ENCODE peak calls at places on chromosomes 11 and 22, in ten cellular contexts. T is neuronal stem cell; K is A549; G is cardiac muscle cell; B is MM.1S; Q is CD8-positive, alpha-beta memory T cell; M is pancreas; O is CD8-positive, alpha-beta T cell; U is HCT116; I is uterus. S is an unnamed sample.

GRCh38 chr11:62018978-62019664 is 51.7 kb upstream of the FTH1 start:
- DNase-seq in O (no peak), K (no peak), G (no peak), U (no peak), T (no peak), Q (no peak), M (no peak), I (no peak), B (no peak), S (no peak)

GRCh38 chr11:66868726-66869291 is 11.9 kb downstream of the LRFN4 start:
- DNase-seq in K (peak; percentile 89), T (peak; percentile 42), M (peak; percentile 79), O (peak; percentile 57), Q (peak; percentile 64), I (no peak), B (peak; percentile 93), U (peak; percentile 71), G (peak; percentile 79), S (peak; percentile 95)

GRCh38 chr22:25027552-25027951 is 75.0 kb downstream of the KIAA1671 start:
- DNase-seq in O (no peak), G (peak; percentile 73), I (no peak), M (no peak), B (no peak), T (no peak), Q (no peak), K (no peak), U (no peak), S (no peak)

GRCh38 chr11:92765965-92766371 is 203.5 kb upstream of the MTNR1B start:
- DNase-seq in M (no peak), I (peak; percentile 44), T (peak; percentile 12), B (no peak), U (no peak), Q (no peak), K (no peak), G (no peak), O (no peak), S (peak; percentile 77)

GRCh38 chr22:40302149-40302548 is 44.2 kb upstream of the ADSL start:
- DNase-seq in M (no peak), K (no peak), O (no peak), I (no peak), G (no peak), Q (no peak), B (no peak), T (no peak), U (no peak), S (no peak)

GRCh38 chr11:76074178-76075112 is 131.9 kb downstream of the WNT11 start:
- DNase-seq in T (no peak), B (no peak), M (no peak), U (no peak), Q (no peak), I (no peak), O (no peak), K (no peak), G (no peak), S (no peak)

GRCh38 chr22:27194096-27194748 is 536.8 kb downstream of the MIAT start:
- DNase-seq in T (no peak), I (no peak), U (no peak), B (no peak), O (no peak), G (no peak), K (no peak), M (no peak), Q (no peak), S (no peak)

GRCh38 chr11:47714554-47715081 is 551 bp downstream of the AGBL2 start:
- DNase-seq in O (no peak), B (no peak), M (peak; percentile 24), K (no peak), I (peak; percentile 20), Q (no peak), G (peak; percentile 4), T (peak; percentile 3), U (no peak), S (peak; percentile 59)

GRCh38 chr22:50019316-50019715 is 6.8 kb upstream of the IL17REL start:
- DNase-seq in U (no peak), O (no peak), K (no peak), G (no peak), I (no peak), T (no peak), B (no peak), M (no peak), Q (no peak), S (no peak)

GRCh38 chr11:13160302-13160701 is 117.3 kb upstream of the BMAL1 start:
- DNase-seq in M (no peak), B (no peak), K (no peak), I (no peak), Q (no peak), T (no peak), G (no peak), U (no peak), O (no peak), S (no peak)

GRCh38 chr11:78171951-78172350 is 16.5 kb downstream of the KCTD21 start:
- DNase-seq in I (no peak), T (no peak), O (no peak), Q (no peak), G (no peak), K (no peak), M (no peak), U (no peak), B (no peak), S (no peak)

GRCh38 chr22:29873943-29874342 is 9.0 kb upstream of the MTMR3 start:
- DNase-seq in K (no peak), Q (no peak), T (no peak), O (no peak), U (no peak), B (peak; percentile 67), I (no peak), G (no peak), M (no peak), S (no peak)

GRCh38 chr11:12243511-12243910 is 133.1 kb downstream of the MICAL2 start:
- DNase-seq in I (no peak), B (no peak), O (no peak), G (no peak), U (no peak), K (no peak), Q (no peak), T (no peak), M (no peak), S (no peak)

GRCh38 chr11:68950776-68951175 is 30.0 kb downstream of the MRGPRD start:
- DNase-seq in M (no peak), O (no peak), Q (no peak), T (peak; percentile 58), B (no peak), I (no peak), G (no peak), U (no peak), K (no peak), S (no peak)

GRCh38 chr11:32032478-32032877 is 58.4 kb upstream of the RCN1 start:
- DNase-seq in T (no peak), U (no peak), M (no peak), G (no peak), O (no peak), I (no peak), K (no peak), B (no peak), Q (no peak), S (no peak)

GRCh38 chr11:60477035-60477445 is 15.5 kb upstream of the MS4A12 start:
- DNase-seq in G (no peak), K (no peak), Q (no peak), I (no peak), U (no peak), B (peak; percentile 69), M (no peak), T (no peak), O (no peak), S (no peak)

GRCh38 chr11:279966-280761 is 2.0 kb downstream of the NLRP6 start:
- DNase-seq in K (no peak), M (peak; percentile 83), O (no peak), T (no peak), G (peak; percentile 64), I (peak; percentile 9), Q (no peak), B (no peak), U (no peak), S (peak; percentile 42)

GRCh38 chr11:20303451-20303965 is 60.0 kb upstream of the HTATIP2 start:
- DNase-seq in M (no peak), U (no peak), G (no peak), O (no peak), B (no peak), T (no peak), Q (no peak), I (no peak), K (no peak), S (no peak)

GRCh38 chr11:9759519-9760179 is 95.8 kb downstream of the SWAP70 start:
- DNase-seq in U (peak; percentile 96), M (peak; percentile 76), O (peak; percentile 38), T (no peak), Q (peak; percentile 56), B (no peak), I (peak; percentile 87), G (no peak), K (peak; percentile 93), S (no peak)
- H3K4me1 ChIP-seq in U (peaks cover 33% of the 10 kb centered on the region), M (peaks cover 6% of the 10 kb centered on the region), O (peaks cover 12% of the 10 kb centered on the region), T (peaks cover 12% of the 10 kb centered on the region), Q (peaks cover 14% of the 10 kb centered on the region), B (peaks cover 17% of the 10 kb centered on the region), I (peaks cover 9% of the 10 kb centered on the region), G (peaks cover 34% of the 10 kb centered on the region), K (peaks cover 30% of the 10 kb centered on the region), S (peaks cover 7% of the 10 kb centered on the region)

GRCh38 chr22:42937164-42937854 is 77.6 kb downstream of the PACSIN2 start:
- DNase-seq in M (no peak), U (peak; percentile 56), O (no peak), B (peak; percentile 58), I (peak; percentile 40), G (no peak), T (no peak), Q (no peak), K (peak; percentile 57), S (peak; percentile 38)
- H3K27ac ChIP-seq in M (peak overlapping the region; percentile 95), U (peak overlapping the region; percentile 20), O (no peak overlapping the region), B (peak overlapping the region; percentile 22), I (peak overlapping the region; percentile 80), G (no peak overlapping the region), T (no peak overlapping the region), Q (no peak overlapping the region), K (peak overlapping the region; percentile 92), S (no peak overlapping the region)

DNA sequence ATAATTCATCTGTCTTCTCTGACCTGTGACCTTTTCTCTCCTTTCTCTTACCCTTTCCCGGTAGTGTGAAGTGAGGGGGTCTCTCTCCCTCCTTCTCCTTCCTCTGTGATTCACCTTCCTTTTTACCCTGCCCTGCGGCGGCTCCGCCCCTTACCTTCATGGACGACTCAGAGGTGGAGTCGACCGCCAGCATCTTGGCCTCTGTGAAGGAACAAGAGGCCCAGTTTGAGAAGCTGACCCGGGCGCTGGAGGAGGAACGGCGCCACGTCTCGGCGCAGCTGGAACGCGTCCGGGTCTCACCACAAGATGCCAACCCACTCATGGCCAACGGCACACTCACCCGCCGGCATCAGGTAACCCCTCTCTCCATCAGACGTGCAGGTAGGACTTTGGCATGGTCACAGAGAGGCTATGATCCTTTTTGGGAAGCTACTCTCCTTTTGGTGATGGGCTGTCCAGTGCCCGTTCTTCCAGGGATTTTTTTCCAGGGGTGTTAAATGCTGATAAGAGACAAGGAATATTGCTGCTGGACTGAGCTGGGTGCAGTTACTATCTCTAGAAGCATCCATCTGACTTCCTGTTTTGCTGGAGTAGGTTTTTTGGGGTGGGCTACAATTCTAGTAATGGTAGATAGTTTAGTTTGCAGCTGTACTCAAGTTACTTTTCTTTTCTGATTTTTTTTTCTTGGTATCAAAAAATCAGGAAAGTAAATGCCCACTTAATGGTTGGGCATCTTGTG is 29.9 kb downstream of the CTNND1 start:
- DNase-seq in Q (no peak), O (no peak), T (no peak), G (no peak), I (no peak), M (no peak), U (no peak), K (no peak), B (no peak), S (peak; percentile 58)
- H3K4me1 ChIP-seq in Q (peaks cover 37% of the 10 kb centered on the region), O (peaks cover 33% of the 10 kb centered on the region), T (peaks cover 5% of the 10 kb centered on the region), G (peaks cover 22% of the 10 kb centered on the region), I (peaks cover 29% of the 10 kb centered on the region), M (peaks cover 21% of the 10 kb centered on the region), U (peaks cover 70% of the 10 kb centered on the region), K (peaks cover 66% of the 10 kb centered on the region), B (peaks cover 25% of the 10 kb centered on the region), S (peaks cover 5% of the 10 kb centered on the region)

GRCh38 chr22:23109441-23109978 is 32.3 kb downstream of the RSPH14 start:
- DNase-seq in M (no peak), T (no peak), Q (no peak), K (no peak), U (no peak), G (no peak), O (no peak), I (no peak), B (no peak), S (no peak)
- H3K27ac ChIP-seq in M (no peak overlapping the region), T (no peak overlapping the region), Q (no peak overlapping the region), K (no peak overlapping the region), U (no peak overlapping the region), G (no peak overlapping the region), O (no peak overlapping the region), I (no peak overlapping the region), B (no peak overlapping the region), S (no peak overlapping the region)